ENCODE peak calls at places on chromosomes 13 and 19, in eight cellular contexts. T, C, A, O, J, M, L and I are unnamed samples.

GRCh38 chr13:112443191-112444000 is 67.2 kb downstream of the SPACA7 start:
- DNase-seq in M (no peak), L (no peak), J (peak), O (no peak), A (peak), C (no peak), T (no peak), I (no peak)

GRCh38 chr19:28502879-28503734 is 709.8 kb downstream of the UQCRFS1 start:
- DNase-seq in J (no peak), T (no peak), C (no peak), O (no peak), A (no peak), M (no peak), L (no peak), I (no peak)

GRCh38 chr19:43574424-43575155 is 737 bp downstream of the XRCC1 start:
- DNase-seq in M (no peak), L (no peak), A (no peak), C (peak), T (peak), J (no peak), O (no peak), I (no peak)

GRCh38 chr13:24180743-24181384 is 20.3 kb downstream of the SPATA13 start:
- DNase-seq in T (peak), J (no peak), L (no peak), A (peak), O (no peak), M (no peak), C (no peak), I (peak)

GRCh38 chr13:85693889-85694511 is 105.2 kb downstream of the SLITRK6 start:
- DNase-seq in J (no peak), T (peak), C (no peak), M (no peak), A (peak), O (no peak), L (no peak), I (no peak)

GRCh38 chr19:42362891-42363440 is 27.1 kb downstream of the CNFN start:
- DNase-seq in M (no peak), L (no peak), C (no peak), J (no peak), O (no peak), T (no peak), A (no peak), I (no peak)

GRCh38 chr19:31119951-31120690 is 229.1 kb downstream of the TSHZ3 start:
- DNase-seq in C (no peak), O (no peak), L (no peak), J (no peak), T (no peak), A (no peak), M (no peak), I (no peak)

GRCh38 chr19:8585894-8586750 is 8.9 kb upstream of the MYO1F start:
- DNase-seq in C (no peak), M (no peak), O (no peak), A (peak), L (peak), J (peak), T (no peak), I (peak)

GRCh38 chr19:49761625-49762311 is 1.3 kb downstream of the TSKS start:
- DNase-seq in T (peak), J (no peak), C (no peak), A (peak), O (no peak), M (no peak), L (peak), I (peak)

GRCh38 chr13:112438515-112438914 is 62.4 kb downstream of the SPACA7 start:
- DNase-seq in M (no peak), A (no peak), C (no peak), J (no peak), O (no peak), L (no peak), T (no peak), I (no peak)

GRCh38 chr13:73989244-73989843 is 144.9 kb downstream of the KLF12 start:
- DNase-seq in J (no peak), C (no peak), T (no peak), O (no peak), M (no peak), L (no peak), A (no peak), I (no peak)

GRCh38 chr19:44600466-44600865 is 12.9 kb upstream of the IGSF23 start:
- DNase-seq in M (no peak), T (no peak), A (peak), O (no peak), C (no peak), J (no peak), L (no peak), I (no peak)

GRCh38 chr13:102310691-102311432 is 91.0 kb downstream of the FGF14 start:
- DNase-seq in O (no peak), L (no peak), M (no peak), A (peak), C (no peak), J (no peak), T (no peak), I (no peak)

GRCh38 chr19:52786078-52786463 is 520 bp downstream of the ZNF600 start:
- DNase-seq in M (no peak), J (no peak), A (peak), L (peak), O (no peak), C (peak), T (no peak), I (no peak)

GRCh38 chr19:43575156-43575950 is at the start of the genes PINLYP and XRCC1:
- DNase-seq in O (peak), A (peak), M (peak), C (peak), J (peak), T (peak), L (peak), I (peak)

GRCh38 chr19:46226438-46226973 is 3.0 kb upstream of the IGFL1 start:
- DNase-seq in O (no peak), C (no peak), L (no peak), M (no peak), A (no peak), T (no peak), J (no peak), I (peak)

GRCh38 chr19:3687774-3688706 is 12.2 kb downstream of the PIP5K1C start:
- DNase-seq in L (no peak), C (peak), M (no peak), O (no peak), J (no peak), T (no peak), A (no peak), I (no peak)

GRCh38 chr13:111049791-111050538 is 65.1 kb upstream of the ARHGEF7 start:
- DNase-seq in C (peak), T (no peak), A (peak), M (no peak), O (no peak), L (peak), J (peak), I (peak)

GRCh38 chr13:75426421-75426820 is 55.5 kb downstream of the TBC1D4 start:
- DNase-seq in O (no peak), M (no peak), J (no peak), C (no peak), A (no peak), L (no peak), T (no peak), I (no peak)

GRCh38 chr13:113938716-113939115 is 35.2 kb downstream of the C13orf46 start:
- DNase-seq in J (no peak), M (no peak), O (no peak), L (no peak), A (no peak), T (no peak), C (no peak), I (peak)

GRCh38 chr13:23763328-23763727 is 125.9 kb downstream of the MIPEP start:
- DNase-seq in M (no peak), J (no peak), O (no peak), C (no peak), L (no peak), A (no peak), T (no peak), I (no peak)

GRCh38 chr13:47038196-47038595 is 141.3 kb upstream of the HTR2A start:
- DNase-seq in M (no peak), L (no peak), T (no peak), C (no peak), A (peak), O (no peak), J (no peak), I (no peak)

GRCh38 chr13:22285867-22286632 is 615.2 kb downstream of the FGF9 start:
- DNase-seq in M (no peak), L (no peak), T (no peak), A (no peak), C (no peak), J (no peak), O (no peak), I (no peak)

GRCh38 chr19:31349160-31349881 is at the start of gene TSHZ3:
- DNase-seq in L (peak), A (peak), J (peak), C (peak), M (no peak), T (peak), O (no peak), I (peak)

GRCh38 chr13:99265823-99266426 is 7.7 kb upstream of the GPR18 start:
- DNase-seq in L (no peak), M (no peak), O (no peak), T (peak), C (no peak), J (no peak), A (peak), I (peak)

GRCh38 chr13:83065136-83065535 is 817.1 kb downstream of the SLITRK1 start:
- DNase-seq in J (peak), T (peak), L (no peak), M (no peak), A (peak), C (no peak), O (peak), I (peak)

GRCh38 chr19:55173717-55174409 is 6.2 kb downstream of the SYT5 start:
- DNase-seq in C (no peak), J (no peak), M (no peak), L (peak), T (peak), O (no peak), A (peak), I (peak)

GRCh38 chr13:112592181-112592580 is 4.2 kb upstream of the TUBGCP3 start:
- DNase-seq in A (no peak), M (no peak), T (no peak), L (no peak), J (no peak), C (no peak), O (no peak), I (no peak)

GRCh38 chr13:64546371-64546770 is 2683.8 kb downstream of the PCDH9 start:
- DNase-seq in T (no peak), A (peak), J (no peak), C (no peak), O (no peak), M (no peak), L (no peak), I (no peak)

GRCh38 chr13:108508263-108508662 is 121.1 kb upstream of the MYO16 start:
- DNase-seq in O (no peak), A (peak), L (no peak), M (no peak), T (peak), C (no peak), J (no peak), I (peak)

GRCh38 chr13:103539265-103539664 is 473.0 kb upstream of the SLC10A2 start:
- DNase-seq in A (no peak), O (no peak), J (no peak), L (peak), M (no peak), T (no peak), C (no peak), I (no peak)

GRCh38 chr19:55069137-55069858 is 6.3 kb upstream of the RDH13 start:
- DNase-seq in O (no peak), J (peak), A (peak), L (no peak), M (no peak), C (no peak), T (no peak), I (peak)

GRCh38 chr19:38224014-38224862 is at the start of gene DPF1:
- DNase-seq in O (no peak), J (no peak), M (no peak), C (no peak), T (peak), A (peak), L (peak), I (peak)
- TF ChIP-seq CTCF in O (no peak), J (no peak), M (no peak), C (no peak), T (peak), A (no peak), L (no peak), I (peak)

GRCh38 chr19:11617207-11618062 is 20.2 kb downstream of the ZNF627 start:
- DNase-seq in T (no peak), O (no peak), C (no peak), J (no peak), A (no peak), M (no peak), L (no peak), I (no peak)
- H3K4me3 ChIP-seq in T (no peak), O (no peak), C (no peak), J (no peak), A (no peak), M (no peak), L (no peak), I (no peak)

GRCh38 chr13:32384702-32385101 is 43.2 kb downstream of the N4BP2L1 start:
- DNase-seq in O (no peak), J (no peak), L (no peak), C (no peak), M (no peak), T (no peak), A (no peak), I (no peak)

GRCh38 chr13:32383836-32384618 is 43.9 kb downstream of the N4BP2L1 start:
- DNase-seq in T (no peak), J (no peak), M (no peak), L (no peak), C (no peak), A (no peak), O (no peak), I (no peak)

GRCh38 chr13:32378012-32378411 is 49.9 kb downstream of the N4BP2L1 start:
- DNase-seq in M (no peak), J (no peak), L (no peak), T (no peak), O (no peak), A (no peak), C (no peak), I (peak)

GRCh38 chr13:32385369-32385768 is 42.6 kb downstream of the N4BP2L1 start:
- DNase-seq in L (no peak), A (no peak), J (no peak), T (no peak), C (no peak), M (no peak), O (no peak), I (no peak)

DNA sequence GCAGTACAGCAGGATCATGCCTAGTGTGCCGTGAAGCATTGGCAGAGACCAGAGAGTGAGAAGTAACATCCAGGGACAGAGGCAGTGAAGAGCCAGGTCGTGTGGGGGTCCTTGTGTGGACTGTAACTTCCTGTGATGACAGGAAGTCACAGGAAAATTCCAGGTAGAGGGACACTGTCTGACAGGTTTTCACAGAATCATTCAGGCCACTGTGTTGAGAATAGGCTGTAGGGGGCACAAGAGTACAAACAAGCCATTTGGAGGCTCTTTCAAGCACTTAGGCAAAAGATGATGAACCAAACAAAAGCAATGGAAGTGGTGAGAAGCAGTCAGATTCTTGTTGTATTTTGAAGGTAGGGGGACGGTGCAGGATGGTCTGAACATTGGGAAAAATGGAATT is 46.4 kb downstream of the N4BP2L1 start:
- DNase-seq in T (peak), J (no peak), L (no peak), A (peak), M (no peak), C (no peak), O (no peak), I (peak)
- TF ChIP-seq CTCF in T (peak), J (no peak), L (peak), A (peak), M (no peak), C (peak), O (peak), I (peak)

DNA sequence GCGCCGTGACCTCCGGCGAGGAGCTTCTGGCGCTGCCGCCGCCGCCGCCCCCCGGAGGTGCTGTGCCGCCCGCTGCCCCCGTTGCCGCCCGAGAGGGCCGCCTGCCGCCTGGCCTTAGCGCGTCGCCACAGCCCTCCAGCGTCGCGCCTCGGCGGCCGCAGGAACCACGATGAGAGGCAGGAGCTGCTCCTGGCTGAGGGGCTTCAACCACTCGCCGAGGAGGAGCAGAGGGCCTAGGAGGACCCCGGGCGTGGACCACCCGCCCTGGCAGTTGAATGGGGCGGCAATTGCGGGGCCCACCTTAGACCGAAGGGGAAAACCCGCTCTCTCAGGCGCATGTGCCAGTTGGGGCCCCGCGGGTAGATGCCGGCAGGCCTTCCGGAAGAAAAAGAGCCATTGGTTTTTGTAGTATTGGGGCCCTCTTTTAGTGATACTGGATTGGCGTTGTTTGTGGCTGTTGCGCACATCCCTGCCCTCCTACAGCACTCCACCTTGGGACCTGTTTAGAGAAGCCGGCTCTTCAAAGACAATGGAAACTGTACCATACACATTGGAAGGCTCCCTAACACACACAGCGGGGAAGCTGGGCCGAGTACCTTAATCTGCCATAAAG is 4.8 kb downstream of the PDX1 start:
- DNase-seq in J (no peak), T (no peak), M (no peak), L (no peak), C (no peak), A (no peak), O (no peak), I (no peak)
- H3K4me3 ChIP-seq in J (no peak), T (no peak), M (no peak), L (no peak), C (no peak), A (no peak), O (no peak), I (no peak)

DNA sequence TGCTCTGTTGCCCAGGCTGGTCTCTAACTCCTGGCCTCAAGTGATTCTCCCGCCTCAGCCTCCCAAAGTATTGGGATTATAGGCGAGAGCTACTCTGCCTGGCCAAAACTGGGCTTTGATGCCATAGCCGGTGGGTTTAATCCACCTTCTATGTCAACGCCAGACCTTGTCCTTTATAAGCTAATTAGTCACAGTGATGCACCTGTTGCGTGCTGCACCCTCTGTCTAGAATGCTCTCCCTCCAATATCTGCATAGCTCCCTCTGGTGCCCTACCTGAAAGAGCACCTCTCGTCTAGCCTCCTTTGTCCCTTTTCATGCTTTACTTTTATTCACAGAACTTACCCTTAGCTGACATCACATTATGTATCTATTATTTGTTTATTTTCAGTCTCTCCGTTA is 148.2 kb downstream of the USP12 start:
- DNase-seq in L (no peak), C (no peak), O (no peak), M (no peak), J (no peak), T (no peak), A (no peak), I (no peak)
- TF ChIP-seq CTCF in L (no peak), C (no peak), O (no peak), M (no peak), J (no peak), T (no peak), A (no peak), I (no peak)

GRCh38 chr13:90107658-90108057 is 1239.8 kb upstream of the MIR17HG start:
- DNase-seq in L (no peak), O (no peak), M (no peak), C (no peak), A (no peak), J (no peak), T (no peak), I (no peak)

GRCh38 chr13:90105276-90105675 is 1242.2 kb upstream of the MIR17HG start:
- DNase-seq in M (no peak), C (no peak), O (no peak), L (no peak), A (peak), J (no peak), T (no peak), I (peak)

GRCh38 chr13:90104764-90105163 is 1242.7 kb upstream of the MIR17HG start:
- DNase-seq in A (no peak), C (no peak), M (no peak), L (no peak), O (no peak), T (no peak), J (no peak), I (no peak)

GRCh38 chr13:90103099-90103784 is 1244.2 kb upstream of the MIR17HG start:
- DNase-seq in O (no peak), L (no peak), A (no peak), C (no peak), J (no peak), T (no peak), M (no peak), I (no peak)

GRCh38 chr13:90105881-90106496 is 1241.5 kb upstream of the MIR17HG start:
- DNase-seq in C (no peak), A (peak), J (no peak), M (no peak), L (no peak), T (peak), O (no peak), I (peak)
- H3K4me3 ChIP-seq in C (no peak), A (no peak), J (no peak), M (no peak), L (no peak), T (no peak), O (no peak), I (no peak)

DNA sequence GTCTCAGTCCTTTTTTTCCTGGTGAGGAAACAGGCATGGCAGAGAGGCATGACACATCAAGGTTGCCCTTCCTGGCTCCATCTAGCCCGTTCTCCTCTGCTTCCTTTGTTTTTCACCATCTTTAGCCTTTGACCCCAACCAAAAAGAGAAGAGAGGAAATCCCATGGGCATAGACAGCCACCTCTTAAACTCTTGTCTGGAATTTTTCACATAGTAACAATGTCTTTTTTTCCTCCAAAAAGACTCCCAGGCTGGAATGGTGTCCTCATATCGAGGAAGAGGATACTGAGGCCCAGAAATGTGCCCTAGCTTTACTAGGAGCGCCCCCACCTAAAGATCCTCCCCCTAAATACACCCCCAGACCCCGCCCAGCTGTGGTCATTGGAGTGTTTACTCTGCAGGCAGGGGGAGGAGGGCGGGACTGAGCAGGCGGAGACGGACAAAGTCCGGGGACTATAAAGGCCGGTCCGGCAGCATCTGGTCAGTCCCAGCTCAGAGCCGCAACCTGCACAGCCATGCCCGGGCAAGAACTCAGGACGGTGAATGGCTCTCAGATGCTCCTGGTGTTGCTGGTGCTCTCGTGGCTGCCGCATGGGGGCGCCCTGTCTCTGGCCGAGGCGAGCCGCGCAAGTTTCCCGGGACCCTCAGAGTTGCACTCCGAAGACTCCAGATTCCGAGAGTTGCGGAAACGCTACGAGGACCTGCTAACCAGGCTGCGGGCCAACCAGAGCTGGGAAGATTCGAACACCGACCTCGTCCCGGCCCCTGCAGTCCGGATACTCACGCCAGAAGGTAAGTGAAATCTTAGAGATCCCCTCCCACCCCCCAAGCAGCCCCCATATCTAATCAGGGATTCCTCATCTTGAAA is at the start of gene GDF15:
- DNase-seq in A (peak), M (no peak), T (peak), O (no peak), C (peak), L (peak), J (peak), I (peak)
- TF ChIP-seq CTCF in A (peak), M (no peak), T (peak), O (peak), C (no peak), L (peak), J (no peak), I (peak)